ENCODE peak calls at places on chromosomes 4 and X, in five cellular contexts. A is cardiac muscle cell, R is ovary, P is neural progenitor cell, U is astrocyte. N is an unnamed sample.

GRCh38 chrX:153900806-153901752 is 3.4 kb upstream of the AVPR2 start:
- DNase-seq in A (peak), R (no peak), P (peak), U (peak), N (peak)

GRCh38 chr4:26859762-26860156 is 882 bp upstream of the STIM2 start:
- DNase-seq in A (no peak), R (no peak), P (no peak), U (no peak), N (no peak)

GRCh38 chr4:26242451-26242850 is 78.4 kb upstream of the RBPJ start:
- DNase-seq in A (no peak), R (no peak), P (no peak), U (peak), N (no peak)

GRCh38 chr4:112085156-112086035 is 59.9 kb upstream of the FAM241A start:
- DNase-seq in A (no peak), R (no peak), P (no peak), U (no peak), N (no peak)

GRCh38 chrX:19867411-19867732 is 20.0 kb downstream of the SH3KBP1 start:
- DNase-seq in A (peak), R (no peak), P (no peak), U (peak), N (no peak)

GRCh38 chrX:81021478-81021877 is 180.2 kb downstream of the HMGN5 start:
- DNase-seq in A (no peak), R (no peak), P (no peak), U (no peak), N (no peak)

GRCh38 chr4:21649691-21650090 is 298.9 kb downstream of the KCNIP4 start:
- DNase-seq in A (no peak), R (no peak), P (no peak), U (peak), N (no peak)

GRCh38 chrX:47091149-47091775 is 13.0 kb downstream of the RGN start:
- DNase-seq in A (peak), R (no peak), P (peak), U (peak), N (no peak)

GRCh38 chr4:52941450-52941849 is 79.3 kb downstream of the RASL11B start:
- DNase-seq in A (no peak), R (no peak), P (no peak), U (no peak), N (no peak)

GRCh38 chrX:109889289-109890006 is 113.5 kb upstream of the TMEM164 start:
- DNase-seq in A (peak), R (no peak), P (peak), U (no peak), N (no peak)

GRCh38 chr4:138671606-138672084 is 343.9 kb upstream of the NOCT start:
- DNase-seq in A (no peak), R (no peak), P (no peak), U (no peak), N (no peak)

GRCh38 chrX:9746148-9746880 is 19.3 kb downstream of the GPR143 start:
- DNase-seq in A (peak), R (no peak), P (peak), U (peak), N (peak)

GRCh38 chrX:154401918-154402621 is 3.9 kb downstream of the RPL10 start:
- DNase-seq in A (peak), R (no peak), P (no peak), U (peak), N (peak)

GRCh38 chrX:108167211-108167872 is 75.8 kb downstream of the ATG4A start:
- DNase-seq in A (peak), R (no peak), P (no peak), U (peak), N (peak)

GRCh38 chrX:41906515-41907165 is 16.7 kb downstream of the CASK start:
- DNase-seq in A (peak), R (no peak), P (no peak), U (peak), N (no peak)

GRCh38 chr4:61533140-61533539 is 333.0 kb downstream of the ADGRL3 start:
- DNase-seq in A (peak), R (no peak), P (no peak), U (peak), N (peak)

GRCh38 chr4:5050520-5050955 is 742 bp upstream of the STK32B start:
- DNase-seq in A (peak), R (peak), P (peak), U (peak), N (no peak)

GRCh38 chr4:119162174-119162573 is 26.5 kb downstream of the MYOZ2 start:
- DNase-seq in A (no peak), R (no peak), P (peak), U (no peak), N (no peak)

GRCh38 chrX:73916931-73917657 is 354.1 kb downstream of the CHIC1 start:
- DNase-seq in A (peak), R (no peak), P (peak), U (peak), N (peak)

GRCh38 chr4:25551608-25552007 is 104.0 kb upstream of the SLC34A2 start:
- DNase-seq in A (no peak), R (no peak), P (no peak), U (no peak), N (peak)

GRCh38 chr4:22339491-22339890 is 176.4 kb downstream of the ADGRA3 start:
- DNase-seq in A (no peak), R (no peak), P (no peak), U (no peak), N (no peak)

DNA sequence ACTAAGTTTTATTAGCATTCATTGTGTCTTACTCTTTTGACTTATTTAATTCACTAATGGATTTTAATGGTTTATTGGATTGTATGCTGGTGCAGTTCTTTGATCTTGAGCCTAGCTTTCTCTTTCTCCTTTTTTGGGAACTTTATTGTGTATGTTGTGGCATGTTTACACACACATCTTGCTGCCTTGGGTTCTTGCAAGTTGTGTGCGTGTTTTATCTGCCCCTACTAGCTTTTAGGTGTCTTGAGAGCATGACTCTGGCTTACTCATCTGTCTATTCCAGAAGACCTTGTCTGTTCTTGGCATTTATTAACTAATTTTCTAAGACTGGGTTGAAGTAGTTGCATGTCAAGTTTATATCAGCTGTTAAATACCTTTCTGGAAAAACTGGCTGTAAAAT is 2.7 kb downstream of the TMEM165 start:
- DNase-seq in A (peak), R (no peak), P (no peak), U (peak), N (peak)
- H3K27ac ChIP-seq in A (no peak), R (peak), P (no peak), U (peak), N (peak)

GRCh38 chrX:11422529-11422857 is 129.3 kb downstream of the AMELX start:
- DNase-seq in A (no peak), R (no peak), P (no peak), U (no peak), N (no peak)

GRCh38 chrX:11424903-11425674 is 131.9 kb downstream of the AMELX start:
- DNase-seq in A (no peak), R (no peak), P (no peak), U (no peak), N (no peak)

GRCh38 chrX:11421816-11422528 is 128.8 kb downstream of the AMELX start:
- DNase-seq in A (no peak), R (no peak), P (no peak), U (no peak), N (no peak)

GRCh38 chrX:11423949-11424348 is 130.7 kb downstream of the AMELX start:
- DNase-seq in A (no peak), R (no peak), P (no peak), U (no peak), N (no peak)

GRCh38 chrX:11423362-11423818 is 130.2 kb downstream of the AMELX start:
- DNase-seq in A (peak), R (no peak), P (no peak), U (peak), N (no peak)
- H3K27ac ChIP-seq in A (no peak), R (no peak), P (no peak), U (no peak), N (no peak)

DNA sequence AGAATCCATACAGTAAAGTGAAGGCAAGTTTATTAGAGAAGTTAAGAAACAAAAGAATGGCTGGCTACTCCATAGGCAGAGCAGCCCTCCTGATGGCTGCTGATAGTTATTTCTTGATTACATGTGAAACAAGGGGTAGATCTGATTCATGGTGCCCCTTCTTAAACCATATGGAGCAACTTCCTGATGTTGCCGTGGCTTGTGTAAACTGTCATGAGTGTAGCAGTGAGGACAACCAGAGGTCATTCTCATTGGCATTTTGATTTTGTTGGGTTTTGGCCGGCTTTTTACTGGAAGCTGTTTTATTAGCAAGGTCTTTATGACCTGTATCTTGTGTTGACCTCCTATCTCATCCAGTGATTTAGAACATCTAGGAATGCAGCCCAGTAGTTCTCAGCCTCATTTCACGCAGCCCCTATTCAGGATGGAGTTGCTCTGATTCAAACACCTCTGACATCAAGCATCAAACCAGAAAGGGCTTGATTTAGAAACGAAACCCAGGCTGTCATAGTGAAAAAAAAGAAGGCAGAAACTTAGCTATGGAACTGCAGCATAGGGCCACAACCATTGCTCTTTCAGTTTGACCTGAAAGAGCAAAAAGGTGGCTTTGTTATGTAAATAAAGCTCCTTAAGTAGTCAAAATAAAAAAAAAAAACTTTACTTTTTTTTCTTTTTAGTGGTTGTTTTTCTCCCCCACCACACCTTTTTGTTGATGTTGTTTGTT is 37.8 kb downstream of the SPCS3 start:
- DNase-seq in A (no peak), R (no peak), P (no peak), U (no peak), N (no peak)
- H3K27ac ChIP-seq in A (no peak), R (no peak), P (no peak), U (no peak), N (no peak)

GRCh38 chr4:39324897-39325613 is 41.1 kb downstream of the RFC1 start:
- DNase-seq in A (no peak), R (no peak), P (no peak), U (no peak), N (no peak)
- H3K27ac ChIP-seq in A (no peak), R (no peak), P (no peak), U (no peak), N (no peak)

GRCh38 chr4:141021397-141022194 is 111.7 kb downstream of the RNF150 start:
- DNase-seq in A (no peak), R (no peak), P (no peak), U (no peak), N (no peak)
- H3K27ac ChIP-seq in A (peak), R (no peak), P (no peak), U (no peak), N (no peak)

GRCh38 chr4:94936854-94937253 is 179.1 kb downstream of the BMPR1B start:
- DNase-seq in A (no peak), R (no peak), P (peak), U (no peak), N (no peak)
- H3K27ac ChIP-seq in A (no peak), R (no peak), P (no peak), U (no peak), N (no peak)